ENCODE peak calls at places on chromosomes 11 and 22, in five cellular contexts. V, I, W, J and M are unnamed samples.

GRCh38 chr11:113991170-113991569 is 16.3 kb downstream of the HTR3A start:
- DNase-seq in V (no peak), I (no peak), W (peak), J (peak), M (peak)

GRCh38 chr11:125315088-125315740 is 150.7 kb downstream of the PKNOX2 start:
- DNase-seq in V (peak), I (peak), W (no peak), J (peak), M (no peak)

GRCh38 chr11:3006505-3007260 is 14.6 kb upstream of the NAP1L4 start:
- DNase-seq in V (no peak), I (no peak), W (peak), J (no peak), M (no peak)

GRCh38 chr22:23121026-23121823 is 20.6 kb downstream of the RSPH14 start:
- DNase-seq in V (no peak), I (no peak), W (peak), J (peak), M (no peak)

GRCh38 chr11:61572913-61573312 is 8.0 kb downstream of the SYT7 start:
- DNase-seq in V (no peak), I (no peak), W (no peak), J (no peak), M (no peak)

GRCh38 chr11:65488273-65489058 is 10.4 kb upstream of the MALAT1 start:
- DNase-seq in V (peak), I (peak), W (no peak), J (peak), M (no peak)

GRCh38 chr11:113949891-113950290 is 25.0 kb upstream of the HTR3A start:
- DNase-seq in V (no peak), I (no peak), W (no peak), J (no peak), M (no peak)

GRCh38 chr22:43004362-43005035 is 10.4 kb downstream of the PACSIN2 start:
- DNase-seq in V (no peak), I (no peak), W (no peak), J (no peak), M (no peak)

GRCh38 chr11:106925245-106925644 is 93.0 kb downstream of the GUCY1A2 start:
- DNase-seq in V (no peak), I (no peak), W (no peak), J (no peak), M (no peak)

GRCh38 chr11:34161812-34162506 is 56.5 kb downstream of the NAT10 start:
- DNase-seq in V (peak), I (no peak), W (peak), J (peak), M (no peak)

GRCh38 chr11:119052163-119052814 is 4.7 kb downstream of the HYOU1 start:
- DNase-seq in V (no peak), I (no peak), W (no peak), J (no peak), M (no peak)

GRCh38 chr11:119897046-119897440 is 168.0 kb upstream of the NECTIN1 start:
- DNase-seq in V (no peak), I (no peak), W (no peak), J (no peak), M (no peak)

GRCh38 chr11:134510641-134511040 is 98.6 kb upstream of the B3GAT1 start:
- DNase-seq in V (peak), I (peak), W (no peak), J (no peak), M (no peak)

GRCh38 chr11:96143016-96143670 is 199.9 kb downstream of the MAML2 start:
- DNase-seq in V (no peak), I (no peak), W (no peak), J (no peak), M (no peak)

GRCh38 chr22:26711205-26711958 is 54.0 kb downstream of the MIAT start:
- DNase-seq in V (no peak), I (no peak), W (no peak), J (peak), M (no peak)

GRCh38 chr11:89016214-89016613 is 49.6 kb downstream of the GRM5 start:
- DNase-seq in V (no peak), I (no peak), W (no peak), J (no peak), M (no peak)

GRCh38 chr11:862704-863388 is 20.2 kb downstream of the TSPAN4 start:
- DNase-seq in V (no peak), I (no peak), W (no peak), J (no peak), M (no peak)

GRCh38 chr11:95520361-95520760 is 269.2 kb downstream of the FAM76B start:
- DNase-seq in V (no peak), I (no peak), W (no peak), J (no peak), M (no peak)

GRCh38 chr11:15035283-15035682 is 38.1 kb upstream of the CALCB start:
- DNase-seq in V (no peak), I (no peak), W (no peak), J (no peak), M (no peak)

GRCh38 chr11:77294040-77294439 is 7.4 kb downstream of the GDPD4 start:
- DNase-seq in V (no peak), I (no peak), W (no peak), J (no peak), M (no peak)

GRCh38 chr22:23579280-23579679 is 810 bp downstream of the IGLL1 start:
- DNase-seq in V (no peak), I (no peak), W (no peak), J (no peak), M (no peak)

GRCh38 chr22:26573026-26573662 is 16.8 kb downstream of the TPST2 start:
- DNase-seq in V (no peak), I (peak), W (no peak), J (peak), M (no peak)

GRCh38 chr22:45483918-45484499 is 18.7 kb upstream of the FBLN1 start:
- DNase-seq in V (no peak), I (no peak), W (no peak), J (no peak), M (no peak)
- TF ChIP-seq POLR2A in V (no peak), I (no peak), W (no peak), J (no peak), M (no peak)

DNA sequence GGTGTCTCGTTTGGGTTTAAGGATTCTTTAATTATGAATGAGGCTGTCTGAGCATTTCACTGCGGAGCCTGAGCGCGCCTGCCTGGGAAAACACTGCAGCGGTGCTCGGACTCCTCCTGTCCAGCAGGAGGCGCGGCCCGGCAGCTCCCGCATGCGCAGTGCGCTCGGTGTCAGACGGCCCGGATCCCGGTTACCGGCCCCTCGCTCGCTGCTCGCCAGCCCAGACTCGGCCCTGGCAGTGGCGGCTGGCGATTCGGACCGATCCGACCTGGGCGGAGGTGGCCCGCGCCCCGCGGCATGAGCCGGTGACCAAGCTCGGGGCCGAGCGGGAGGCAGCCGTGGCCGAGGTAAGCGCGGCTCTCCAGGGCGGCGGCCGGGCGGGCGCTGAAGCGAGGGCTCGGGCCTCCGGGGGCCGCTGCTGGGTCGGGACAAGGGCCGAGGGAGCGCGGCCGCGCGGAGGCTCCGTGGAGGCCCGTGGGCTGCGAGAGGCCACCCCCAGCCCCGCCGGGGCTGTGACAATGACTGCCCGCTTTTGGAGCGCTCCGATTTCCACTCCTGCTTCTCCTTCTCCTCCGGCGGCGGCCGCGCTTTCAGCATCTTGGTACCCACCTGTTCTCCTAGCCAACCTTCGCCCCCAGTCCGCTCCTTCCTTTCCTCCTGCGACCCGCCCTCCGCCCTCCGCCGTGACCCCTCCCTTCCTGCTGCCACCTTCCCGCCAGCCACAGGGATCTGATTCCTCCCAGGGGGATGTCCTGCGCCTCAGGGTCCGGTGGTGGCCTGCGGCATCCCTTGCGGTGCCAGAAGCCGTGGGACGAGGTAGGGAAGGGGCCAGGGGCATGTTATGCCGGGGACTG is at the start of gene EXT2:
- DNase-seq in V (peak), I (peak), W (peak), J (peak), M (peak)
- TF ChIP-seq POLR2A in V (no peak), I (peak), W (peak), J (no peak), M (peak)

DNA sequence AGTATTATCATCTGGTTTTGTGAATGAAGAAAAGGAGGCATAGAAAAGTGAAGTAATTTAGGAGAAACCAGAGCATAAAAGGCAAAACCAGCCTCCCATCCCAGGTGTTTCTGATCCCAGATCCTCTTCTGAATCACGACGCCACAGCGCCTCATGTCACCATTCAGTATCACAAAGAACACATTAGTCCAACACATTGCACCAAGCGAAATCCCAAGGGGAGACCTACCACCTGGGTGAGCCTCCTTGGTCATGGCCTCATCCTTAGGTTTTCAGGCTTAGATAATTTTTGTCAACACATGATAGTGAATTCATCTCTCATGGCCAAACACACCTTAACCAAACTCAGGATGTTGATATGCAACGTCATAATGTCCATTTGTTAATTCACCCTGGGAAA is 181.5 kb upstream of the SORL1-AS1 start:
- DNase-seq in V (no peak), I (no peak), W (no peak), J (no peak), M (no peak)
- TF ChIP-seq POLR2A in V (no peak), I (no peak), W (no peak), J (no peak), M (no peak)

GRCh38 chr11:75428989-75429640 is 3.9 kb downstream of the KLHL35 start:
- DNase-seq in V (no peak), I (no peak), W (no peak), J (no peak), M (no peak)

GRCh38 chr11:75431533-75432525 is 1.2 kb downstream of the KLHL35 start:
- DNase-seq in V (no peak), I (no peak), W (peak), J (no peak), M (no peak)

GRCh38 chr11:75430692-75431532 is 2.1 kb downstream of the KLHL35 start:
- DNase-seq in V (no peak), I (no peak), W (no peak), J (no peak), M (no peak)

GRCh38 chr11:75429641-75429901 is 3.4 kb downstream of the KLHL35 start:
- DNase-seq in V (no peak), I (no peak), W (no peak), J (no peak), M (no peak)

DNA sequence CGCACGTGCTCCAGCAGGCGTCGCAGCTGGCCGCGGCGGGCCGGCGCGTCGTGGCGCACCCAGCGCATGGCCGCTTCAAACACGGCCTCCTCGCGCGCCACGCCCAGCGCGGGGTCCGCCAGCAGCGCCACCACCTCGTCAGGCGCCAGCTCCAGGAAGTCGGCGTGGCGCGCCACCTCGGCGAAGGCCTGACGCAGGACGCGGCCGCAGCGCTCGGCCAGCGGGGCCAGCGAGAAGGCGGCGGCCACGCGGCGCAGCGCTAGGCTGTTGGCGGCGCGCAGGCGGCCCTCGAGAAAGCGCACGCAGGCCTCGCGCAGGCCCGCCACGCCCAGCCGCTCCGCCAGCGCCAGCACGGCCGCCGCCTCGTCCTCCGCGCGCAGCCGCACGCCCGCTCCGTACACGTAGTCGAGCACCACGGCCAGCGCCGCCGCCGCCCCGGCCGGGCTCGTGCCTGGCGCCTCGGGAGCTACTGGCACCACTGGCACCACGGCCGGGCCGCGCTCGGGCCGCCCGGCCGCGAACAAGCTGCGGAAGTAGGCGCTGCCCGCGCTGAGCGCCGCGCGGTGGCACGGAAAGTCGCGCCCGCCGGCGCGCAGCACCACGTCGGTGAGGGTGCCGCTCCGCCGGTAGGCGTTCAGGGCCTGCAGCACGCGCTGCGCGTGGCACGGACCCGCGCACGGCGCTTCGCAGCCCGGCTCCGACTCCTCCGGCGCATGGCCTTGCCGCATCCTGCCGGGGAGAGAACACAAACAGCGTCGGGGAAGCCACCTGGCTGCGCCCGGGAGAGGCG is 2.9 kb downstream of the KLHL35 start:
- DNase-seq in V (no peak), I (no peak), W (no peak), J (peak), M (no peak)
- TF ChIP-seq POLR2A in V (no peak), I (no peak), W (no peak), J (no peak), M (no peak)

GRCh38 chr11:67300256-67300755 is 3.0 kb upstream of the SSH3 start:
- DNase-seq in V (no peak), I (no peak), W (no peak), J (no peak), M (no peak)

GRCh38 chr11:67302571-67303131 is 679 bp upstream of the SSH3 start:
- DNase-seq in V (peak), I (peak), W (no peak), J (peak), M (no peak)

GRCh38 chr11:67300756-67301312 is 2.5 kb upstream of the SSH3 start:
- DNase-seq in V (no peak), I (no peak), W (no peak), J (no peak), M (no peak)

GRCh38 chr11:67301951-67302516 is 1.3 kb upstream of the SSH3 start:
- DNase-seq in V (peak), I (peak), W (no peak), J (peak), M (peak)

DNA sequence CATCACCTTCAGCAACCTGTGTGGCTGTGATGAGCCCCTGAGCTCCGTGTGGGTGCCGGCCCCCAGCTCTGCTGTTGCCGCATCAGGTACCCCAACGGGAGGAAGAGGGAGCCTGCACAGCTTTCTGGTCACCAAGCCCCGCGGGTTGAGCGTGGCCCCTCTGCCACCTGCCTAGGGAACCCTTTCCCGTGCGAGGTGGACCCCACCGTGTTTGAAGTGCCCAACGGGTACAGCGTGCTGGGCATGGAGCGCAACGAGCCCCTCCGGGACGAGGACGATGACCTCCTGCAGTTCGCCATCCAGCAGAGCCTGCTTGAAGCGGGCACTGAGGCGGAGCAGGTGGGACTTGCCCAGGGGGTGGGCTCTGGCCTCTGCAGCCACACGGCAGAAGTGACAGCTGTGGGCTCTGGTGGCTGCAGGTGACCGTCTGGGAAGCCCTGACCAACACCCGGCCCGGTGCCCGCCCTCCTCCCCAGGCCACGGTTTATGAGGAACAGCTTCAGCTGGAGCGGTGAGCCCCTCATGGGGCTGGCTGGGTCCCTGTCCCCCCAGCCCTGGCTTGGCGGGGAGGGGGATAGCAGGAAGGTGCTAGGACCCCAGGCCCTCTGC is 1.9 kb upstream of the SSH3 start:
- DNase-seq in V (peak), I (no peak), W (no peak), J (no peak), M (no peak)
- TF ChIP-seq POLR2A in V (no peak), I (no peak), W (no peak), J (no peak), M (no peak)

GRCh38 chr22:20625270-20625669 is 117.9 kb downstream of the MED15 start:
- DNase-seq in V (no peak), I (no peak), W (no peak), J (no peak), M (no peak)
- TF ChIP-seq POLR2A in V (no peak), I (no peak), W (no peak), J (no peak), M (no peak)